ENCODE peak calls at places on chromosome 11, in four cellular contexts. F, P, B and D are unnamed samples. For H3K4me1, the result is how much of the 10 kb centered on the place peaks cover.

GRCh38 chr11:77397631-77398030 is 76.3 kb downstream of the PAK1 start:
- DNase-seq in P (no peak), B (no peak), F (no peak), D (no peak)

GRCh38 chr11:75768112-75768908 is at the start of gene DGAT2:
- DNase-seq in B (peak), F (peak), P (no peak), D (peak)

GRCh38 chr11:35267504-35267903 is 128.5 kb downstream of the CD44 start:
- DNase-seq in F (no peak), B (no peak), P (no peak), D (no peak)

GRCh38 chr11:119447664-119448242 is 24.8 kb upstream of the THY1 start:
- DNase-seq in P (no peak), B (no peak), F (no peak), D (no peak)

GRCh38 chr11:133797542-133797941 is 47.8 kb downstream of the SPATA19 start:
- DNase-seq in P (peak), F (no peak), B (no peak), D (no peak)

GRCh38 chr11:27553186-27553585 is 46.6 kb upstream of the LIN7C start:
- DNase-seq in F (no peak), B (no peak), P (no peak), D (no peak)

GRCh38 chr11:45771942-45772522 is 32.9 kb upstream of the SLC35C1 start:
- DNase-seq in P (peak), F (peak), B (peak), D (peak)

GRCh38 chr11:100830295-100830694 is 143.2 kb downstream of the ARHGAP42 start:
- DNase-seq in F (no peak), B (peak), P (no peak), D (no peak)

GRCh38 chr11:128328955-128329551 is 258.3 kb downstream of the ETS1 start:
- DNase-seq in F (peak), B (peak), P (no peak), D (no peak)

GRCh38 chr11:130846606-130847005 is 69.7 kb downstream of the SNX19 start:
- DNase-seq in P (peak), F (no peak), B (no peak), D (no peak)

GRCh38 chr11:30333405-30333804 is 10.5 kb downstream of the ARL14EP start:
- DNase-seq in F (no peak), B (no peak), P (no peak), D (no peak)

GRCh38 chr11:111207213-111207612 is 38.3 kb upstream of the POU2AF2 start:
- DNase-seq in B (no peak), F (no peak), P (no peak), D (no peak)

GRCh38 chr11:13289081-13289480 is 11.5 kb downstream of the BMAL1 start:
- DNase-seq in B (no peak), F (no peak), P (no peak), D (no peak)

GRCh38 chr11:47413351-47413750 is 5.0 kb downstream of the SLC39A13 start:
- DNase-seq in F (no peak), P (no peak), B (no peak), D (no peak)

GRCh38 chr11:106988151-106988806 is 30.0 kb downstream of the GUCY1A2 start:
- DNase-seq in P (no peak), B (no peak), F (no peak), D (no peak)

GRCh38 chr11:71252782-71253730 is 679 bp upstream of the SHANK2 start:
- DNase-seq in P (no peak), B (no peak), F (no peak), D (no peak)

GRCh38 chr11:104784684-104785460 is 113.4 kb downstream of the CASP12 start:
- DNase-seq in F (peak), B (no peak), P (no peak), D (no peak)

GRCh38 chr11:35009191-35009940 is 92.9 kb downstream of the PDHX start:
- DNase-seq in B (no peak), F (no peak), P (no peak), D (no peak)

GRCh38 chr11:80281194-80281593 is 840.4 kb upstream of the TENM4 start:
- DNase-seq in B (no peak), P (no peak), F (no peak), D (no peak)

GRCh38 chr11:111718436-111719325 is 47.5 kb downstream of the PPP2R1B start:
- DNase-seq in F (no peak), P (no peak), B (no peak), D (no peak)

GRCh38 chr11:83162377-83162776 is 5.4 kb downstream of the PCF11 start:
- DNase-seq in P (no peak), F (peak), B (no peak), D (no peak)

GRCh38 chr11:108965602-108966001 is 300.7 kb downstream of the DDX10 start:
- DNase-seq in F (no peak), B (no peak), P (no peak), D (no peak)

GRCh38 chr11:102846292-102846691 is 2.9 kb upstream of the MMP3 start:
- DNase-seq in B (no peak), F (no peak), P (no peak), D (no peak)

GRCh38 chr11:2099523-2100316 is 39.5 kb downstream of the IGF2 start:
- DNase-seq in P (no peak), B (peak), F (no peak), D (no peak)

GRCh38 chr11:102990145-102990544 is 34.6 kb upstream of the MMP13 start:
- DNase-seq in B (no peak), P (no peak), F (no peak), D (no peak)

GRCh38 chr11:66846671-66847091 is 3.4 kb downstream of the RCE1 start:
- DNase-seq in B (no peak), F (no peak), P (no peak), D (peak)

GRCh38 chr11:32479291-32479690 is 44.0 kb upstream of the WT1 start:
- DNase-seq in F (no peak), P (no peak), B (no peak), D (no peak)

GRCh38 chr11:92443109-92443508 is 218.5 kb downstream of the FAT3 start:
- DNase-seq in P (no peak), F (no peak), B (no peak), D (no peak)

GRCh38 chr11:94493443-94494199 is at the start of the genes ANKRD49 and MRE11:
- DNase-seq in B (peak), F (peak), P (peak), D (peak)

GRCh38 chr11:94494200-94494545 is 389 bp downstream of the ANKRD49 start:
- DNase-seq in B (no peak), P (no peak), F (no peak), D (no peak)

DNA sequence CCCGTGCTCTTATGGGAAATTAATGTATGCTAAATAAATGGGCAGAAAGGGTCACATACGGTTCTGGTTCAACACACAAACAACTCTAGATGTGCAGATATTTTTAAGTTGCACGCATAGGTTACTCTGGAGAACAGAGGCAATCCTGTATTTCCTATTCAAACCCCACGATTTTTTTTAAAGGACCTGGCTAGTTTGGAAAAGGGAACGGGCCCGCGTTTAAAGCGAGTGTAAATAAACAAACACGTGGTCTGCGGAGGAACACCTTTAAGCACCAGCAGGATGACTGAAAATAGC is 550 bp downstream of the MRE11 start:
- DNase-seq in B (no peak), F (no peak), P (no peak), D (no peak)
- H3K4me3 ChIP-seq in B (peak), F (peak), P (peak), D (peak)

GRCh38 chr11:118221419-118221818 is 3.4 kb downstream of the JAML start:
- DNase-seq in F (no peak), B (no peak), P (no peak), D (no peak)

GRCh38 chr11:118224512-118225180 is at the start of gene JAML:
- DNase-seq in B (no peak), F (peak), P (no peak), D (no peak)

GRCh38 chr11:118223576-118223975 is 1.2 kb downstream of the JAML start:
- DNase-seq in P (no peak), B (no peak), F (peak), D (no peak)

GRCh38 chr11:118223992-118224391 is 819 bp downstream of the JAML start:
- DNase-seq in B (no peak), F (peak), P (no peak), D (no peak)

DNA sequence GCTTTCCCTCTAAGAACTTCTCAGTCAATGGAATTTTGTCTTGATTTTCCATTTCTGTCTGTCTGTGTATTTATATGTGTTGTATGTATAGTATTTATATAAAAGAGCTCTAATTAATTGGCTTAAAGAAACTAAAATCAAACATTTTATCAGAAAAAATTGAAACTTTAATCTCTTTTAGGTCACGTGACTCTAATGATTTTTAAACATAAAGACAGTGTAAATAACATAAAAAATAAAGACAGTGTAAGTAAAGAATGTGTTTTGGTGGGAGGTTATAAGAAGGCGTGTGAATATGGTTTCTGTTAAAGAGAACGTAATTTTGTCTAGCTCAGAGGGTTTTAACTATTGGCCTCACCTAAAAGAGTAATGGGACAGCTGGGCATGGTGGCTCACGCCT is 2.4 kb downstream of the JAML start:
- DNase-seq in B (no peak), F (no peak), P (no peak), D (no peak)
- H3K4me1 ChIP-seq in B (under half), F (half or more), P (under half), D (under half)

GRCh38 chr11:121330614-121331435 is 38.3 kb downstream of the SC5D start:
- DNase-seq in B (no peak), P (no peak), F (no peak), D (no peak)
- H3K27ac ChIP-seq in B (no peak), P (no peak), F (no peak), D (no peak)

GRCh38 chr11:9315078-9315688 is 790 bp upstream of the TMEM41B start:
- DNase-seq in F (no peak), B (no peak), P (no peak), D (no peak)

GRCh38 chr11:9316334-9316733 is 1.9 kb upstream of the TMEM41B start:
- DNase-seq in F (no peak), B (no peak), P (no peak), D (no peak)

GRCh38 chr11:9314291-9315077 is at the start of gene TMEM41B:
- DNase-seq in F (peak), P (peak), B (peak), D (peak)

GRCh38 chr11:9310485-9310884 is 3.9 kb downstream of the TMEM41B start:
- DNase-seq in P (no peak), B (no peak), F (no peak), D (no peak)

GRCh38 chr11:9313648-9314290 is 624 bp downstream of the TMEM41B start:
- DNase-seq in B (no peak), F (no peak), P (no peak), D (peak)
- H3K4me3 ChIP-seq in B (peak), F (peak), P (peak), D (peak)

DNA sequence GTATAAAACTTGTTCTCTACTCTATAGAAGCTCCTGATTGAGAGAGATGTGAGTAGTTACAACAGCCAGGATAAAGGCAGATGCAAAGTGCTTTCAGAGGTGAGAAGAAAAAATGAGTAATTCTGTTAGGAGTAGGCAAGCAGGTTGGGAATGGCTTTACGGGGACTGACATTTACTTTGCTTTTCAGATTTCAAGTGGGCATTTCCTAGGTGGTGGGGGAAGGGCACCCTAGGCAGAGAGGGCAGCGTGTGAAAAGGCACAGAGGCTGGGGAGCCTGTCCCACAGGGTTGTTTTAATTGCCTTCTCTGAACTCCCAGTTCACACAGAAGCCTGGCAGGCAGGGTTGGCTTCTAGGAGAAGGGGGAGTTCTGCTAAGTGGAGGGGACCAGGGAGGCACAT is 106.5 kb downstream of the NAV2 start:
- DNase-seq in F (no peak), B (no peak), P (no peak), D (no peak)
- H3K4me1 ChIP-seq in F (under half), B (under half), P (half or more), D (under half)

GRCh38 chr11:69063671-69064260 is 15.0 kb downstream of the TPCN2 start:
- DNase-seq in F (no peak), B (no peak), P (no peak), D (no peak)

GRCh38 chr11:69066122-69067112 is 17.7 kb downstream of the TPCN2 start:
- DNase-seq in B (no peak), P (no peak), F (no peak), D (no peak)

GRCh38 chr11:69064394-69064957 is 15.7 kb downstream of the TPCN2 start:
- DNase-seq in F (no peak), B (no peak), P (no peak), D (no peak)

GRCh38 chr11:69065136-69065710 is 16.5 kb downstream of the TPCN2 start:
- DNase-seq in F (no peak), B (no peak), P (no peak), D (no peak)

DNA sequence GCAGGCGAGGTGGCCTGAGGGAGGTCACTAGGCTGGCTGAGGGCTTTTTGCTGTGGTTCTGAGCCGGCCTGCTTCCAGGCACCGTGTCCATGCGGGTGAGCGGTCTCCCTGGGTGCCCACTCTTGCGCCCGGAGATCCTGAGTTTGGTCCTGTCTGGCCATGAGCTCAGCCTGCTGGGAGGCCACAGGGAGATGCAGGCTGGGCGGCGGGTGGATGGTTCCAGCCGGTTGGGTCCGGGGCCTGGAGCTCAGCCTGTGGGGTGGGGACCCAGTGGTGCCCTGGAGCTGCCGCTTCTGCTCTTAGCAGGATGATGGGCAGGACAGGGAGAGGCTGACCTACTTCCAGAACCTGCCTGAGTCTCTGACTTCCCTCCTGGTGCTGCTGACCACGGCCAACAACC is 18.5 kb downstream of the TPCN2 start:
- DNase-seq in F (no peak), P (no peak), B (no peak), D (no peak)
- H3K27ac ChIP-seq in F (no peak), P (peak), B (no peak), D (no peak)

GRCh38 chr11:370087-370941 is 1.0 kb downstream of the B4GALNT4 start:
- DNase-seq in P (no peak), F (no peak), B (no peak), D (no peak)

GRCh38 chr11:367956-368413 is 1.3 kb upstream of the B4GALNT4 start:
- DNase-seq in F (peak), B (no peak), P (no peak), D (no peak)

GRCh38 chr11:368414-369335 is 624 bp upstream of the B4GALNT4 start:
- DNase-seq in B (no peak), F (no peak), P (no peak), D (no peak)

GRCh38 chr11:371051-371450 is 1.8 kb downstream of the B4GALNT4 start:
- DNase-seq in P (no peak), F (no peak), B (no peak), D (no peak)

DNA sequence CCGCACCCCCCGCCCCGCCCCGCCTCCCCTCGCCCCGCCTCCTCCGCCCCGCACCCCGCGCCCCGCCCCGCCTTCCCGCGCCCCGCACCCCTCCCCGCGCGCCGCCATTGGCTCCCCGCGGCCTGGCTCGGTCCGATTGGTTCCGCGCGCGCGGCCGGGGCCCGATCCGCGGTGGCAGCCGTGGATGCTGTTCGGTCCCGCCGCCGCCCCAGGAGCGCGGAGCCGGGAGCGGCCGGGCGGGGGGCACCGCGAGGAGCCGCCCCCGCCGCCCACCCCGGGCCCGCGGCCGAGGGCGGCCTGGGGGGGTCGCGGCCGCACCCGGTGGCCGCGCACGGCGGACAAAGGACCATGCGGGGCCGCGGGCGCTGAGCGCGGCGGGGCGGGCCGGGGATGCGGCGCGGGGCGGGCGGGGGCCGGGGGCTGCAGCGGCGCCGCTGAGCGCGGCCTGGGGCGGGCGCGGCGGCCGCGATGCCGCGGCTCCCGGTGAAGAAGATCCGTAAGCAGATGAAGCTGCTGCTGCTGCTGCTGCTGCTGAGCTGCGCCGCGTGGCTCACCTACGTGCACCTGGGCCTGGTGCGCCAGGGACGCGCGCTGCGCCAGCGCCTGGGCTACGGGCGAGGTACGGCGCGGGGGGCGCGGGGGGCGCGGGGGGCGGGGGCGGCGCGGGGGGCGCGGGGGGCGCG is at the start of gene B4GALNT4:
- DNase-seq in F (peak), B (peak), P (no peak), D (no peak)
- H3K4me3 ChIP-seq in F (peak), B (peak), P (peak), D (no peak)